ENCODE peak calls at places on chromosomes 16 and 17, in eight cellular contexts. K, V, M, P, N, C, R and A are unnamed samples.

GRCh38 chr17:10754109-10754508 is 24.3 kb upstream of the TMEM220 start:
- DNase-seq in N (no peak), R (peak; percentile 14), V (peak; percentile 61), M (peak; percentile 34), C (peak; percentile 65), P (peak; percentile 72), K (peak; percentile 69), A (no peak)

GRCh38 chr17:68576137-68576536 is 25.0 kb downstream of the FAM20A start:
- DNase-seq in C (no peak), K (no peak), V (no peak), M (no peak), N (no peak), R (no peak), P (no peak), A (no peak)

GRCh38 chr16:55116165-55116894 is 185.7 kb downstream of the IRX5 start:
- DNase-seq in V (no peak), M (no peak), P (no peak), R (no peak), C (no peak), K (no peak), N (no peak), A (no peak)

GRCh38 chr17:14082848-14083247 is 13.5 kb downstream of the COX10 start:
- DNase-seq in R (no peak), C (no peak), P (no peak), K (no peak), N (no peak), M (no peak), V (no peak), A (no peak)

GRCh38 chr16:27246439-27246838 is 22.1 kb downstream of the NSMCE1 start:
- DNase-seq in M (no peak), C (no peak), P (no peak), K (no peak), R (no peak), V (no peak), N (no peak), A (no peak)

GRCh38 chr17:68738044-68738443 is 136.9 kb upstream of the FAM20A start:
- DNase-seq in M (peak; percentile 56), R (no peak), K (no peak), V (no peak), N (no peak), C (no peak), P (no peak), A (no peak)

GRCh38 chr17:60729854-60730253 is 52.2 kb downstream of the BCAS3 start:
- DNase-seq in P (no peak), C (no peak), V (peak; percentile 25), M (no peak), N (no peak), K (no peak), R (no peak), A (no peak)

GRCh38 chr17:49730078-49730786 is 22.5 kb upstream of the SLC35B1 start:
- DNase-seq in C (peak; percentile 86), R (no peak), P (peak; percentile 91), K (no peak), V (peak; percentile 51), N (peak; percentile 84), M (peak; percentile 90), A (peak; percentile 93)

GRCh38 chr17:9467518-9467917 is 108.1 kb downstream of the STX8 start:
- DNase-seq in V (no peak), P (no peak), C (no peak), M (no peak), R (no peak), N (no peak), K (peak; percentile 71), A (no peak)

GRCh38 chr16:50265260-50265659 is 1.1 kb upstream of the ADCY7 start:
- DNase-seq in R (peak; percentile 56), N (peak; percentile 69), M (no peak), C (no peak), P (no peak), K (peak; percentile 65), V (peak; percentile 53), A (no peak)

GRCh38 chr16:69378036-69378435 is 7.8 kb downstream of the TERF2 start:
- DNase-seq in K (no peak), M (no peak), P (no peak), V (no peak), N (no peak), C (no peak), R (no peak), A (no peak)
- H3K36me3 ChIP-seq in K (peaks cover 19% of the 10 kb centered on the region), M (no peaks in the 10 kb centered on the region), P (no peaks in the 10 kb centered on the region), V (no peaks in the 10 kb centered on the region), N (peaks cover 6% of the 10 kb centered on the region), C (peaks cover 6% of the 10 kb centered on the region), R (peaks cover 9% of the 10 kb centered on the region), A (no peaks in the 10 kb centered on the region)

GRCh38 chr16:67141391-67141790 is 9.4 kb downstream of the B3GNT9 start:
- DNase-seq in N (peak; percentile 57), V (no peak), K (no peak), R (no peak), C (no peak), M (no peak), P (no peak), A (no peak)

GRCh38 chr16:67146523-67147357 is 4.1 kb downstream of the B3GNT9 start:
- DNase-seq in K (no peak), V (no peak), C (no peak), P (no peak), N (peak; percentile 59), M (no peak), R (no peak), A (no peak)

GRCh38 chr16:67145746-67146145 is 5.1 kb downstream of the B3GNT9 start:
- DNase-seq in V (no peak), N (peak; percentile 36), K (no peak), P (no peak), M (no peak), C (no peak), R (no peak), A (no peak)

GRCh38 chr16:67144943-67145342 is 5.9 kb downstream of the B3GNT9 start:
- DNase-seq in C (no peak), R (no peak), P (no peak), V (no peak), M (no peak), K (no peak), N (peak; percentile 28), A (no peak)

DNA sequence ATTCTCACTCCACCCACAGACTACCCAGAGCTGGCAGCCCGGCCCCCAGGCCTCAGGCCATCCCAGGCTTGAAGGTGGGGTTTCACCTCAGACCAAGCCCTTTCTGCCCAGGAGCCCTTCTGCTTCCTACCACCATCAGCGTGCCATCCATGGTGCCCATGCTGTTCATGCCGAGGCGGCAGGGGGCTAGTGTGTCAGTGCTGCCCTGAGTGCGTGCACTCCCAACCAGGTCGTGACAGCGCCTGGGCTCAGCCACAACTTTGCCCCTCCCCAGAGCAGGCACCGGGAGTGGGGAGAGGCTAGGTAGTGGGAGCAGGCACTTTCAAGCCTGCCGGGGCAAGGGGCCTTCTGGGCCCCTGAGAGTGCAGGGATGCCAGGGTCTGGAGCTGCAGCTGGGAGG is 8.5 kb downstream of the B3GNT9 start:
- DNase-seq in N (peak; percentile 66), C (no peak), K (no peak), M (no peak), R (no peak), V (no peak), P (no peak), A (no peak)
- H3K36me3 ChIP-seq in N (peaks cover 7% of the 10 kb centered on the region), C (peaks cover 40% of the 10 kb centered on the region), K (peaks cover 39% of the 10 kb centered on the region), M (peaks cover 2% of the 10 kb centered on the region), R (peaks cover 4% of the 10 kb centered on the region), V (peaks cover 22% of the 10 kb centered on the region), P (no peaks in the 10 kb centered on the region), A (peaks cover 61% of the 10 kb centered on the region)

GRCh38 chr17:64500923-64501765 is 4.3 kb upstream of the POLG2 start:
- DNase-seq in P (peak; percentile 21), V (no peak), K (no peak), C (no peak), M (no peak), N (no peak), R (no peak), A (no peak)

GRCh38 chr17:64500487-64500859 is 3.6 kb upstream of the POLG2 start:
- DNase-seq in K (no peak), N (no peak), R (no peak), V (no peak), C (no peak), M (no peak), P (no peak), A (no peak)

GRCh38 chr17:64502021-64502420 is 4.1 kb downstream of the DDX5 start:
- DNase-seq in K (no peak), V (no peak), N (no peak), P (no peak), R (no peak), M (no peak), C (no peak), A (no peak)

GRCh38 chr17:64498308-64499203 is 1.7 kb upstream of the POLG2 start:
- DNase-seq in V (no peak), M (no peak), P (no peak), N (no peak), K (no peak), C (no peak), R (no peak), A (no peak)

DNA sequence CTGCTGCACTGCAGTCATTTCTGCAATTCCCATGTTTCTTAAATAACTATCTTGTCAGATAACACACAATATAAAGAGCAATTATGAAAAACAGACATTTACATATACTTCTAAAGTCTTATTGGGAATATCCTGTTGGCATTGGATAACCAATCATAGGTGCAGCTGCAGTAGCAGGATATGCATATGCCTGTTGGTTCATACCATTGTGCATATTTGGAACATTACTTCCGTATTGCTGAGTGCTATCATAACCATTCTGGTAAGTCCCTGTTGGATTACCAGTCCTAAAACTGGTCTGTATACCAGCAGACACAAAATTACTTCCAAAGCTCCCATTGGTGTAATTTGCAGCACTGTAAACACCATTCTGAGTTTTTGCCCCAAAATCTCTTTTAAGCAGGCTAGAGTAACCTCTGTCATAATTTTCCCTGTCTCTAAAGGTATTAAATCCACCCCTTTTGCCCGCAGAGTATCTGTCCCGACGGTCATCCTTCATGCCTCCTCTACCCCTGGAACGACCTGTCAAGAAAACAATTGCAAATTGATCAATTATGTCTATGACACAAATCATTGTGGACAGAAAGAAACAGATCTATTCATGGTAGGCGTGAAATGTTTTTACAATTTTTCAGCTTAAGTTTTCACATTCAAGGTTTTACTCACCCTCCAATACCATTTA is 3.1 kb upstream of the POLG2 start:
- DNase-seq in C (no peak), M (no peak), V (no peak), P (no peak), K (no peak), R (no peak), N (no peak), A (no peak)
- H3K36me3 ChIP-seq in C (peaks cover 41% of the 10 kb centered on the region), M (no peaks in the 10 kb centered on the region), V (peaks cover 45% of the 10 kb centered on the region), P (no peaks in the 10 kb centered on the region), K (peaks cover 45% of the 10 kb centered on the region), R (peaks cover 45% of the 10 kb centered on the region), N (peaks cover 12% of the 10 kb centered on the region), A (peaks cover 59% of the 10 kb centered on the region)

GRCh38 chr17:46060461-46060860 is 61.4 kb downstream of the STH start:
- DNase-seq in M (no peak), P (no peak), N (no peak), K (no peak), V (no peak), C (no peak), R (no peak), A (no peak)

GRCh38 chr17:46057366-46057765 is 58.3 kb downstream of the STH start:
- DNase-seq in V (no peak), N (no peak), R (no peak), M (no peak), K (no peak), P (no peak), C (no peak), A (no peak)

GRCh38 chr17:46061435-46061834 is 62.4 kb downstream of the STH start:
- DNase-seq in N (no peak), K (no peak), C (no peak), P (no peak), M (no peak), R (no peak), V (no peak), A (no peak)

GRCh38 chr17:46056800-46057304 is 57.8 kb downstream of the STH start:
- DNase-seq in R (no peak), P (peak; percentile 35), V (no peak), N (no peak), K (no peak), M (no peak), C (no peak), A (no peak)

GRCh38 chr17:46059457-46059856 is 60.4 kb downstream of the STH start:
- DNase-seq in K (no peak), M (no peak), V (no peak), P (peak; percentile 25), R (no peak), N (no peak), C (no peak), A (no peak)
- H3K36me3 ChIP-seq in K (no peaks in the 10 kb centered on the region), M (no peaks in the 10 kb centered on the region), V (no peaks in the 10 kb centered on the region), P (no peaks in the 10 kb centered on the region), R (peaks cover 4% of the 10 kb centered on the region), N (no peaks in the 10 kb centered on the region), C (no peaks in the 10 kb centered on the region), A (peaks cover 73% of the 10 kb centered on the region)